ENCODE peak calls at places on chromosomes 5 and 9, in six cellular contexts. O is HCT116, G is PC-3, E is GM23338, U is hepatocyte, L is PC-9. K is an unnamed sample. For H3K9me2, the result is how much of the 10 kb centered on the place peaks cover.

GRCh38 chr5:173327084-173327947 is 898 bp downstream of the STC2 start:
- DNase-seq in O (no peak), G (no peak), E (no peak), U (peak), L (peak), K (no peak)

GRCh38 chr9:121939643-121940042 is 153.5 kb downstream of the TTLL11 start:
- DNase-seq in O (no peak), G (no peak), E (peak), U (no peak), L (no peak), K (peak)

GRCh38 chr9:133368249-133368881 is 7.5 kb downstream of the SURF4 start:
- DNase-seq in O (no peak), G (no peak), E (no peak), U (peak), L (no peak), K (no peak)

GRCh38 chr9:95268681-95269080 is 48.8 kb downstream of the FANCC start:
- DNase-seq in O (peak), G (peak), E (peak), U (peak), L (no peak), K (peak)

GRCh38 chr5:175254155-175254554 is 189.8 kb downstream of the DRD1 start:
- DNase-seq in O (no peak), G (no peak), E (no peak), U (no peak), L (no peak), K (no peak)

GRCh38 chr9:136762915-136763648 is 1.2 kb downstream of the LCN15 start:
- DNase-seq in O (peak), G (peak), E (peak), U (peak), L (peak), K (peak)

GRCh38 chr5:1511037-1511436 is 12.7 kb downstream of the LPCAT1 start:
- DNase-seq in O (no peak), G (no peak), E (no peak), U (no peak), L (no peak), K (no peak)

GRCh38 chr5:151007430-151008123 is 12.8 kb upstream of the GPX3 start:
- DNase-seq in O (no peak), G (no peak), E (no peak), U (no peak), L (no peak), K (no peak)

GRCh38 chr9:14433293-14433818 is 119.4 kb upstream of the NFIB start:
- DNase-seq in O (no peak), G (no peak), E (no peak), U (no peak), L (no peak), K (no peak)

GRCh38 chr5:81268797-81269196 is 32.6 kb upstream of the ZCCHC9 start:
- DNase-seq in O (peak), G (peak), E (no peak), U (peak), L (no peak), K (no peak)

GRCh38 chr5:32810812-32811211 is 99.7 kb downstream of the NPR3 start:
- DNase-seq in O (no peak), G (no peak), E (no peak), U (no peak), L (no peak), K (no peak)

GRCh38 chr5:127648997-127649550 is at the start of gene CTXN3:
- DNase-seq in O (no peak), G (no peak), E (no peak), U (no peak), L (no peak), K (no peak)

GRCh38 chr5:136236479-136237083 is 43.6 kb upstream of the SMIM32 start:
- DNase-seq in O (no peak), G (no peak), E (no peak), U (no peak), L (no peak), K (no peak)

GRCh38 chr9:130095872-130096271 is 42.2 kb downstream of the GPR107 start:
- DNase-seq in O (no peak), G (no peak), E (no peak), U (no peak), L (no peak), K (no peak)

GRCh38 chr9:133141833-133142594 is 21.0 kb upstream of the RALGDS start:
- DNase-seq in O (no peak), G (no peak), E (no peak), U (no peak), L (no peak), K (no peak)

GRCh38 chr5:9149988-9150387 is 395.9 kb downstream of the SEMA5A start:
- DNase-seq in O (no peak), G (peak), E (no peak), U (no peak), L (no peak), K (no peak)

GRCh38 chr5:178123987-178124925 is 6.6 kb upstream of the RMND5B start:
- DNase-seq in O (no peak), G (peak), E (peak), U (peak), L (peak), K (no peak)

GRCh38 chr9:69637801-69638200 is 34.4 kb downstream of the APBA1 start:
- DNase-seq in O (no peak), G (peak), E (no peak), U (no peak), L (no peak), K (no peak)

GRCh38 chr5:39476466-39477215 is 51.9 kb upstream of the DAB2 start:
- DNase-seq in O (no peak), G (peak), E (no peak), U (no peak), L (no peak), K (no peak)

GRCh38 chr5:82863260-82863659 is 213.9 kb downstream of the TMEM167A start:
- DNase-seq in O (no peak), G (no peak), E (peak), U (no peak), L (no peak), K (no peak)

GRCh38 chr5:37667846-37668245 is 172.0 kb downstream of the GDNF start:
- DNase-seq in O (no peak), G (no peak), E (no peak), U (no peak), L (no peak), K (no peak)

GRCh38 chr5:132747064-132747692 is at the start of gene CCNI2:
- DNase-seq in O (no peak), G (no peak), E (peak), U (peak), L (peak), K (no peak)

GRCh38 chr9:92964981-92965758 is 17.8 kb downstream of the FGD3 start:
- DNase-seq in O (no peak), G (no peak), E (no peak), U (no peak), L (no peak), K (peak)

GRCh38 chr5:170709640-170710039 is 73.9 kb upstream of the GABRP start:
- DNase-seq in O (no peak), G (no peak), E (no peak), U (no peak), L (no peak), K (no peak)

GRCh38 chr9:123678038-123678877 is 251.7 kb downstream of the DENND1A start:
- DNase-seq in O (no peak), G (peak), E (no peak), U (peak), L (no peak), K (peak)

GRCh38 chr5:116543501-116543900 is 31.1 kb downstream of the SEMA6A start:
- DNase-seq in O (no peak), G (peak), E (no peak), U (no peak), L (no peak), K (no peak)

GRCh38 chr5:10401499-10401898 is 40.2 kb upstream of the ROPN1L start:
- DNase-seq in O (no peak), G (no peak), E (no peak), U (no peak), L (no peak), K (no peak)

GRCh38 chr9:114505187-114506081 is at the start of gene WHRN:
- DNase-seq in O (peak), G (peak), E (peak), U (peak), L (peak), K (peak)

GRCh38 chr9:123372766-123373446 is 16.9 kb downstream of the CRB2 start:
- DNase-seq in O (no peak), G (no peak), E (no peak), U (no peak), L (no peak), K (no peak)

GRCh38 chr9:128072144-128073021 is 4.4 kb downstream of the SLC25A25 start:
- DNase-seq in O (no peak), G (peak), E (no peak), U (peak), L (peak), K (peak)

GRCh38 chr9:27162045-27162444 is 53.0 kb downstream of the TEK start:
- DNase-seq in O (no peak), G (no peak), E (no peak), U (peak), L (no peak), K (no peak)

GRCh38 chr5:141850183-141850768 is 27.9 kb downstream of the PCDH1 start:
- DNase-seq in O (no peak), G (peak), E (no peak), U (peak), L (no peak), K (no peak)

GRCh38 chr5:91122663-91123062 is 260.5 kb downstream of the ARRDC3 start:
- DNase-seq in O (no peak), G (no peak), E (no peak), U (no peak), L (no peak), K (no peak)

GRCh38 chr5:91123291-91123690 is 259.8 kb downstream of the ARRDC3 start:
- DNase-seq in O (no peak), G (no peak), E (no peak), U (no peak), L (no peak), K (no peak)

GRCh38 chr5:91119265-91119664 is 263.9 kb downstream of the ARRDC3 start:
- DNase-seq in O (no peak), G (no peak), E (no peak), U (no peak), L (no peak), K (no peak)

GRCh38 chr5:91119941-91120850 is 262.9 kb downstream of the ARRDC3 start:
- DNase-seq in O (no peak), G (no peak), E (no peak), U (peak), L (no peak), K (no peak)

GRCh38 chr5:91121347-91121993 is 261.6 kb downstream of the ARRDC3 start:
- DNase-seq in O (no peak), G (no peak), E (no peak), U (no peak), L (no peak), K (no peak)
- H3K9me2 ChIP-seq in O (under half), G (under half), E (under half), U (under half), L (under half), K (under half)

DNA sequence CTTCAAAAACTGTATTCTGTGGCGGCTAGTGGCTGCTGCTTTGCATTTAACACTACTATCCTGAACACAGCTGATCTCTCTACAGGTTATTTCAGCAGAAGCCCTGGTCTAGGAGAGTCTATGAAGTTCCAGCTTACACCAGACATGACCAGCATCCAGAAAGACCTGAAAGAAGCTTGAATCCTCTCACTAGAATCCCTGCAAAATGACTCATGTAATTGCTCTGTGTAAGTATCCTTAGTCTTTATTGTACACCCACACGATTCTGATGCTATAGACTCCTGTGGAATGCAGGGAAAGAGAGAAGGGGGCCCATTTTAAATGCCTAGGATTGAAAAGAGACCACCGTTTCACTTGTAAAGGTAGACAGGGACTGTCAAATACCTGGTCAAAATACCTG is 859 bp upstream of the GRIA1 start:
- DNase-seq in O (no peak), G (peak), E (no peak), U (no peak), L (no peak), K (no peak)
- H3K9me2 ChIP-seq in O (under half), G (under half), E (under half), U (under half), L (under half), K (under half)

DNA sequence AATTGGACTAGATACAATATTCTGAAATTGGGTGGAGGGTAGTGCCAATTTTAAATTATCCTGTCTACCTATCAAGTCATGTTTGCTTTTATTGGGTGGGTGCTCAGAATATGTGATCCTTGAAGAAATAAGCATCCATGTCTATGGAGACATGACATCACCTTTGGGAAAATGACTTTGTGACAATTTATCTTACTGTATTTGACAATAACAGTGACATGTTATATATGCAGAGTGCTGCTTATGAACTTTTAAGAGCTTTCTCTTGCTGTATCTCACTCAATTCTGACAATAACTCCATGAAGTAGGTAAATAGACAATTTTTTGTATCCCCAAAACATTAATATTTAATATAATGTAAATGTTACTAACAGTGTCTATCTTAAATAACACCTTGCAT is 15.1 kb upstream of the ACTBL2 start:
- DNase-seq in O (no peak), G (no peak), E (no peak), U (no peak), L (no peak), K (no peak)
- H3K9me2 ChIP-seq in O (under half), G (under half), E (under half), U (under half), L (under half), K (under half)

DNA sequence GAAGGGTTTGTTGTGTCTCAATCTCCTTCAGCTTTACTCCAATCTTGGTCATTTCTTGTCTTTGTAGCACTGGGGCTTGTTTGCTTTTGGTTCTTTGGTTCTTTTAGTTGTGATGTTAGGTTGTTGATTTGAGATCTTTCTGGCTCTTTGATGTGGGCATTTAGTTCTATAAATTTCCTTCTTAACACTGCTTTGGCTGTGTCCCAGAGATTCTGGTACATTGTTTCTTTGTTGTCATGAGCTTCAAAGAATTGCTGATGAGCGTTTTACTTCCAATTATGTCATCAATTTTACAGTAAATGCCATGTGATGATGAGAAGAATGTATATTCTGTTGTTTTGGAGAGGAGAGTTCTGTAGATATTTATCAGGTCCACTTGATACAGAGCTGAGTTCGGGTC is 353.3 kb downstream of the MAN2A1 start:
- DNase-seq in O (no peak), G (no peak), E (no peak), U (no peak), L (no peak), K (no peak)
- H3K9me2 ChIP-seq in O (under half), G (under half), E (under half), U (under half), L (under half), K (under half)

DNA sequence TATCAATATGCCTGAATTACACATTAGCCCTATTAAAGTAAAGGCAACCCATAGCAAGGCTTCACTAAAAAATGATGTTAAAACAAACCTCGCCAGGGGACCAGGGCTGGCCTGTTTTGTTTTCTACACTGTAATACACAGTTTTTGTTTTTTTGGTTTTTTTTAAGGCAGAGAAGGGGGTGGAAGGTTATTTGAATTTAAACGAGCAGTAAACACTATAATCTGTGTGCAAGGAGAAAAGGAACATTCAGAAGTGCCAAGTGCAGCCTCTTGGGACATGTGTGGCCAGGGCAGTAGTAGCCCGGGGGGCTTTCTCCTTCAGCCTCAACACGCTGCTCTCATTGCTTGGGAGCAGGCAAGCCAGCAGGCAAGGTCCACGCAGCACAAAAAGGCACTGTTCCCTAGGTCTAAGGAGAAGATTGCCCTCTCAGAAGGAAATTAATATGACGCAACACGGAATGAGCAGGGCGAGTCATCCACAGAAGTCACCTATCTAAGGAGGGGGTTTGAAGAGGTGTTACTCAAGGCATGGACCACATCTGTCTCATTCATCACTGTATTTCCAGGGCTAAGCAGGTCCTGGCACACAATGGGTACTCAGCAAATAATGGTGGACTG is 16.2 kb downstream of the SIL1 start:
- DNase-seq in O (peak), G (peak), E (no peak), U (peak), L (no peak), K (no peak)
- H3K9me2 ChIP-seq in O (under half), G (under half), E (under half), U (under half), L (under half), K (under half)

DNA sequence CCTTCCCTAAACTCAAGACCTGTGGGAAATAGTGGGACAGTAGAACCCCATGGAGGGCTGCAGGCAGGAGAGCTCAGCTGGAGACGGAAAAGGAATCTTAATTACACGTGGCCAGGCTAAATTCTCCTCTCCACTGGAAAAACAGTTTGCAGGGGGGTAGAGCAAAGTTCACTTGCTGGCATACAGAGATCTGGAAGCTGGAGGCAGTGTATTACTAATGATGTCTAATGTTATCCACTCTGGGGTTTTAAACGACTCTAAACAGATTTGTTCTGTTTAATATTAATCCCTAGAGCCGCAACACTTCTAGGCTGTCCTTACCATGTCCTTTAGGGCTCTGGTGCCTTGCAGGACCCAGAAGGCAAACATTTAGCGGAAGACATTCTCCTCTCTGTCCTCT is 257.0 kb downstream of the SAXO1 start:
- DNase-seq in O (no peak), G (no peak), E (no peak), U (no peak), L (no peak), K (no peak)
- H3K9me2 ChIP-seq in O (under half), G (under half), E (under half), U (under half), L (under half), K (under half)

GRCh38 chr5:2913306-2913705 is 161.8 kb upstream of the IRX2 start:
- DNase-seq in O (no peak), G (no peak), E (no peak), U (no peak), L (no peak), K (no peak)

GRCh38 chr5:2912741-2913140 is 161.3 kb upstream of the IRX2 start:
- DNase-seq in O (no peak), G (no peak), E (no peak), U (no peak), L (no peak), K (no peak)

GRCh38 chr5:2914991-2915484 is 163.6 kb upstream of the IRX2 start:
- DNase-seq in O (no peak), G (no peak), E (peak), U (no peak), L (no peak), K (no peak)

GRCh38 chr5:2916076-2916682 is 164.7 kb upstream of the IRX2 start:
- DNase-seq in O (no peak), G (no peak), E (no peak), U (no peak), L (no peak), K (no peak)

DNA sequence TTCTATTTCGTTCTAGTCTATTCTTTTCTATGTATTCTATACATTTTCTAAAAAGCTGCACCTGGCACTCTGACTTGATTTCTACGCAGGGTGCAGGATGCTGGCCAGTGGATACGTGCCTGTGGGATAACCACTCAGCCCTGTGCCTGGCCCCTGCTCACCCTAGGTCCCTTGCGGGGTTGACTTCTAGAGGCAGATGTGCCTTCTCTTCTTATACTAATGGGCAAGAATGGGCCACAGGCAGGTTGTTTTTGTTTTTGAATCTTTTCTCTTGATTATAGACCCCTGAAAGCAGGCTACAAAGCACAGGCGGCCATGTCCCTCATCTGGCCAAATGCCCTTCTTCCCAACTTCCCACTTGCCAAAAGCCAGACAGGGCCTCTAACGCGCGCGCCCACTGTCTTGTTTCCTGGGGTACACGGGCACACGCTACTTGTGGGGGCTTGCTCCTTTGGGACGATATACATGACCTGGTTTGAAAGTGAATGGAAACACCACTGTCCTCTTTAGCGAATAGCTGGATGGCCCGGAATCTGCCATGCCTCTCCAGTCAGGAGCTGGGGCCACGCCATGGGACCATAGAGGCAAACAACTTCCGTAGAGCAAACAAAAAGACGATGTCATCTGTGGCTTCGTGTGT is 162.7 kb upstream of the IRX2 start:
- DNase-seq in O (no peak), G (no peak), E (peak), U (no peak), L (no peak), K (no peak)
- H3K9me2 ChIP-seq in O (under half), G (under half), E (under half), U (under half), L (under half), K (under half)

GRCh38 chr5:97229688-97230285 is 46.7 kb upstream of the RIOK2 start:
- DNase-seq in O (no peak), G (no peak), E (no peak), U (no peak), L (no peak), K (no peak)

GRCh38 chr5:97229196-97229595 is 46.1 kb upstream of the RIOK2 start:
- DNase-seq in O (no peak), G (peak), E (no peak), U (peak), L (peak), K (no peak)

GRCh38 chr5:97224112-97224750 is 41.2 kb upstream of the RIOK2 start:
- DNase-seq in O (no peak), G (peak), E (no peak), U (no peak), L (no peak), K (no peak)

GRCh38 chr5:97231025-97231636 is 48.1 kb upstream of the RIOK2 start:
- DNase-seq in O (peak), G (peak), E (peak), U (peak), L (no peak), K (peak)

GRCh38 chr5:97225222-97225621 is 42.2 kb upstream of the RIOK2 start:
- DNase-seq in O (no peak), G (no peak), E (no peak), U (no peak), L (no peak), K (no peak)
- H3K9me2 ChIP-seq in O (under half), G (under half), E (under half), U (under half), L (under half), K (under half)